ENCODE peak calls at places on chromosomes 2 and 18, in seven cellular contexts. P is MM.1S, W is neural progenitor cell, J is GM23338, X is hepatocyte, E is GM23248, M is OCI-LY7. S is an unnamed sample.

GRCh38 chr2:172846551-172846950 is 110.9 kb downstream of the RAPGEF4 start:
- DNase-seq in P (no peak), X (no peak), J (no peak), M (no peak), E (no peak), W (no peak), S (no peak)

GRCh38 chr2:227888289-227888688 is 16.9 kb downstream of the DAW1 start:
- DNase-seq in W (peak), P (no peak), X (no peak), J (peak), M (no peak), E (peak), S (peak)

GRCh38 chr2:200593905-200594304 is 8.1 kb downstream of the AOX1 start:
- DNase-seq in X (no peak), P (no peak), E (no peak), M (no peak), J (no peak), W (no peak), S (peak)

GRCh38 chr18:8947576-8947975 is 154.9 kb upstream of the NDUFV2 start:
- DNase-seq in W (no peak), J (no peak), X (no peak), M (no peak), P (no peak), E (no peak), S (peak)

GRCh38 chr18:55000529-55000928 is 41.3 kb upstream of the CCDC68 start:
- DNase-seq in J (no peak), E (no peak), P (no peak), X (no peak), M (no peak), W (no peak), S (no peak)

GRCh38 chr18:60372598-60372997 is at the start of gene MC4R:
- DNase-seq in E (peak), J (peak), M (peak), W (peak), P (no peak), X (peak), S (peak)

GRCh38 chr2:9813312-9814128 is 29.8 kb upstream of the TAF1B start:
- DNase-seq in X (peak), J (peak), M (peak), E (peak), W (peak), P (peak), S (peak)

GRCh38 chr2:68766378-68766845 is 31.8 kb downstream of the ARHGAP25 start:
- DNase-seq in E (no peak), W (no peak), M (peak), P (peak), J (no peak), X (peak), S (no peak)

GRCh38 chr2:105125428-105125827 is 87.6 kb downstream of the MRPS9 start:
- DNase-seq in X (no peak), P (no peak), J (peak), W (peak), E (no peak), M (peak), S (no peak)

GRCh38 chr2:150878347-150878746 is 383.3 kb downstream of the RBM43 start:
- DNase-seq in X (peak), J (no peak), M (no peak), W (no peak), P (no peak), E (peak), S (peak)

GRCh38 chr2:63604666-63605065 is 15.9 kb downstream of the MDH1 start:
- DNase-seq in P (no peak), W (no peak), J (no peak), E (no peak), M (no peak), X (no peak), S (no peak)

GRCh38 chr2:182038579-182038978 is 52.9 kb downstream of the PPP1R1C start:
- DNase-seq in J (no peak), P (no peak), X (peak), W (no peak), M (no peak), E (peak), S (peak)

GRCh38 chr2:239917957-239918481 is 107.1 kb downstream of the NDUFA10 start:
- DNase-seq in P (no peak), W (no peak), E (no peak), J (no peak), M (no peak), X (no peak), S (no peak)

GRCh38 chr18:24094561-24094960 is 44.3 kb upstream of the CABYR start:
- DNase-seq in W (no peak), M (peak), P (peak), J (no peak), E (peak), X (no peak), S (no peak)

GRCh38 chr2:171531836-171532450 is 9.7 kb downstream of the CYBRD1 start:
- DNase-seq in X (no peak), J (no peak), M (no peak), E (peak), P (no peak), W (no peak), S (no peak)

GRCh38 chr2:70283500-70284191 is 9.9 kb downstream of the SNRPG start:
- DNase-seq in X (no peak), J (no peak), E (no peak), P (no peak), M (no peak), W (no peak), S (no peak)

GRCh38 chr18:60951091-60951490 is 382.1 kb upstream of the CDH20 start:
- DNase-seq in E (no peak), M (no peak), J (no peak), X (no peak), P (no peak), W (no peak), S (no peak)

GRCh38 chr18:9211955-9212354 is 75.4 kb downstream of the ANKRD12 start:
- DNase-seq in X (no peak), W (no peak), P (no peak), M (no peak), J (no peak), E (no peak), S (no peak)

GRCh38 chr2:216083464-216084279 is 2.0 kb downstream of the TMEM169 start:
- DNase-seq in M (no peak), E (peak), W (peak), J (peak), P (no peak), X (no peak), S (no peak)

GRCh38 chr2:96320326-96321229 is 4.5 kb upstream of the ITPRIPL1 start:
- DNase-seq in P (no peak), E (no peak), W (no peak), M (no peak), J (peak), X (no peak), S (peak)

GRCh38 chr2:144671695-144672094 is 151.8 kb upstream of the ZEB2 start:
- DNase-seq in M (no peak), P (no peak), X (no peak), W (no peak), J (no peak), E (peak), S (no peak)

GRCh38 chr2:144675331-144675730 is 155.4 kb upstream of the ZEB2 start:
- DNase-seq in P (no peak), J (no peak), E (no peak), W (no peak), M (no peak), X (no peak), S (no peak)

GRCh38 chr2:144674071-144674470 is 154.2 kb upstream of the ZEB2 start:
- DNase-seq in E (no peak), M (no peak), W (no peak), P (no peak), X (no peak), J (no peak), S (peak)

GRCh38 chr2:144678741-144679140 is 158.8 kb upstream of the ZEB2 start:
- DNase-seq in M (peak), X (no peak), J (no peak), E (no peak), P (no peak), W (no peak), S (no peak)

DNA sequence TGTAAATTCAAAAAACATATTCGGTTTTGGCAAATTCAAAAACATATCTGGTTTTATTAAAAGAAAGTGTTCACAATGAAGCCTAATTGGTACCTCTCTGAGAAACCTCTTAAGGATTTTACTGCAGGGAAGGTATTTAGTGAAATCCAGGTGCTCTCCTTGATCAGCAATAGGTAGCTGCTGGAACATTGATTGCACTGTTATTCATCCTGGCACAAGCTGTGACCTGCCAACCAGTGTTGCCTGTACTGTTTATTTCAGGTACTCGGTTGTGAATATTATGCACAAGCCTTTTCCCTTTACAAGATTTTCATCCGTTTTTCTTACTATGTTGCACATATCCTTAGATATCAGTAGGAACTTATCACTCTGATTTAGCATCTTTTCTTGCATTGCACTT is 155.8 kb upstream of the ZEB2 start:
- DNase-seq in X (no peak), W (no peak), J (no peak), M (no peak), E (no peak), P (no peak), S (no peak)
- H2AFZ ChIP-seq in X (no peak), W (no peak), J (peak), M (no peak), E (no peak), P (no peak), S (no peak)

DNA sequence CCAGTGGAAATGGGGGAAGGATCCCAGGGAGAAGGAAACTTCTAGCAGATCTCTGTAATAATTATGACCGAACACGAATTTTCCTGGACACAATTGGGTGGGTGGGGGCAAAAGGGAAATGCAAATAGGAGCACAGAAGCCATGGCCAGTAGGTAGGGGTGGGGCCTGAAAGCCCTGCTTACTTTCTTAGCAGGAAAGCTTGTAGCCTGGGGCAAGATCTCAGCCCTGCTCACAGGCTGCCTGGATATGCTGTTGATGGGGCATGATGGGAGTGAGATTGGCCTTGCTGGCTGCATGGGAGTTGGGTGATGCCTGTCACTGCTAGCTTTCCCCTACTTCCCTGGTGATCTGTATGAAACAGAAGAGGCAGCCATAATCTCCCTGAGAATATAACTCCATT is 45.9 kb upstream of the SPOPL start:
- DNase-seq in M (no peak), W (no peak), P (no peak), X (no peak), E (no peak), J (no peak), S (no peak)
- TF ChIP-seq EZH2phosphoT487 in M (no peak), W (no peak), P (no peak), X (no peak), E (no peak), J (no peak), S (no peak)

DNA sequence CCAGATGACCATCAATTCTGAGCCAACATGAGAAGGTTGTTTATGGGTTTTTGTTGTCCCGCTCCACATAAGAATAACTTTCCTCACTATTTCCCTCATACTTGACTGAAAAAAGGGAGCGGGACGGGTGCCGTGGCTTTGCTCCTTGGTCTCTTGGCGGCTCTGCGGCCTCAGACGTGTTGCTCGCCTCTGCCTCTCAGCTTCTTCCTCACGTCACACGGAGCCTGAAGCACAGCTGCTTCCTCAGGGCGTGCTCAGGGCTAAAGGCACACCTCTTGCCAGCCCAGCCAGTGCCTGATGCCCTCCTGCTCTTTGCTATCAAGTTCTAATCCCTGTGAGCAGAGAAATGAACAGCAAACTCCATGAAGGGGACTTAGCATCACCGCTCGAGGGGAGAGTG is 17.9 kb upstream of the ID2 start:
- DNase-seq in P (no peak), W (no peak), M (no peak), J (no peak), E (no peak), X (no peak), S (no peak)
- H3K4me2 ChIP-seq in P (no peak), W (no peak), M (no peak), J (no peak), E (no peak), X (no peak), S (no peak)

GRCh38 chr2:46663614-46664013 is 184.2 kb downstream of the TMEM247 start:
- DNase-seq in X (no peak), J (no peak), M (no peak), P (no peak), E (no peak), W (no peak), S (no peak)
- H2AFZ ChIP-seq in X (no peak), J (no peak), M (no peak), P (no peak), E (peak), W (no peak), S (no peak)

DNA sequence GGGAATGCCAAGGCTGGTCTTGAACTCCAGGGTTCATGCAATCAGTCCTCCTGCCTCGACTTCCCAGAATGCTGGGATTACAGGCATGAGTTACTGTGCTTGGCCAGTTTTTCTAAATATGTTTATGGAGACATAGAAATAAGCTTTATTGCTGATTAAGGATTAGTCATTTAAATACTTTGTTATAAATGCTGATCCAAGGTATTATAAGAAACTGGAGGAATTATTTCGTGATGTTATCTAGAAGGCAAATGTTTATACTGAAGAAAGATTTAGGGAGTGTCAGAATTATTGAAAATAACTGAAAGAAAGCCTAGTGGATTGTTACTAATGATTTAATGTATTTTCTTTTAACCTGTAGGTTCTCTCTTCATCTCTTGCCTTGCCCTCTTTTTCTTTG is 5.8 kb upstream of the HTR2B start:
- DNase-seq in M (no peak), E (peak), P (no peak), X (no peak), W (no peak), J (no peak), S (peak)
- TF ChIP-seq EZH2phosphoT487 in M (no peak), E (no peak), P (no peak), X (no peak), W (no peak), J (no peak), S (no peak)

DNA sequence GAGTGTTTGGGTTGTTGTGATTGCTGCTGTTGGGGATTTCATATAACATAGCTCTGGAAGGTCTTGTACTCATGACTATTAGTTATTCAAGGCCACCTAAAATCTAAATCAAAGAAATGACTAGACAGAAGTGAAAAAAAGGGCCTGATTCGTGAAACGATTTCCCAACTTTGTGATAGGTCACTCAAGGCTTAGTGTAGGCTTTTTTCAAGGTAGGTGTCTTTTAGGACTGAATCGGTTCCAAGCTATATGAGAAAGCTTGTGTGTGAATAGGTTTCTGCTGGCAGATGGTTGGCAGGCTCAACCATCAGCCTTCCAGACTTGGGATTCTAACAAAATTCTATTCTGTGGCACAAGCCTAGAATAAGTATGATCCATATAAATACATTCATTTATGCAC is 164.4 kb downstream of the FMNL2 start:
- DNase-seq in E (peak), W (no peak), P (no peak), J (no peak), M (no peak), X (no peak), S (no peak)
- H3K4me2 ChIP-seq in E (peak), W (no peak), P (no peak), J (no peak), M (no peak), X (peak), S (no peak)

S was measured in PC-3.